ENCODE peak calls at places on chromosomes 3 and 15, in eight cellular contexts. T is choroid plexus epithelial cell, P is transverse colon, J is A549, X is PC-3, H is K562, K is epithelial cell of esophagus, S is heart left ventricle. N is an unnamed sample.
A peak's percentile ranks its signal among the peaks of the same experiment; 100 is the strongest.

GRCh38 chr3:4355401-4356224 is 52.4 kb downstream of the SETMAR start:
- DNase-seq in X (no peak), J (no peak), S (peak; percentile 61), K (no peak), P (no peak), H (no peak), T (no peak), N (no peak)

GRCh38 chr15:31482122-31482922 is 155.7 kb downstream of the KLF13 start:
- DNase-seq in H (no peak), P (no peak), J (no peak), K (no peak), T (no peak), S (no peak), X (no peak), N (no peak)

GRCh38 chr15:27815035-27815434 is 284.1 kb downstream of the OCA2 start:
- DNase-seq in P (no peak), K (no peak), T (no peak), J (no peak), X (no peak), H (no peak), S (no peak), N (no peak)

GRCh38 chr3:56939759-56940323 is 120.6 kb upstream of the SPATA12 start:
- DNase-seq in T (no peak), P (no peak), K (no peak), H (peak; percentile 12), X (no peak), S (no peak), J (no peak), N (no peak)

GRCh38 chr3:112653209-112653871 is 12.4 kb upstream of the CCDC80 start:
- DNase-seq in P (no peak), X (peak; percentile 94), H (no peak), S (peak; percentile 50), T (peak; percentile 97), K (peak; percentile 92), J (peak; percentile 97), N (peak; percentile 98)

GRCh38 chr3:87088984-87089841 is 98.3 kb upstream of the VGLL3 start:
- DNase-seq in T (peak; percentile 83), J (peak; percentile 87), K (peak; percentile 49), H (no peak), P (peak; percentile 37), X (no peak), S (peak; percentile 73), N (peak; percentile 86)

GRCh38 chr3:149900322-149900721 is 70.4 kb downstream of the PFN2 start:
- DNase-seq in S (no peak), P (no peak), K (no peak), H (no peak), X (no peak), J (no peak), T (no peak), N (no peak)

GRCh38 chr3:114519415-114519814 is 225.6 kb downstream of the TIGIT start:
- DNase-seq in T (peak; percentile 92), X (no peak), H (no peak), J (peak; percentile 54), K (peak; percentile 65), S (no peak), P (no peak), N (peak; percentile 74)

GRCh38 chr15:40915106-40915661 is 14.0 kb upstream of the DLL4 start:
- DNase-seq in J (no peak), X (no peak), T (no peak), H (no peak), K (no peak), S (no peak), P (no peak), N (no peak)

GRCh38 chr3:152419748-152420147 is 151.0 kb downstream of the MBNL1 start:
- DNase-seq in J (no peak), H (no peak), T (no peak), K (no peak), P (no peak), X (no peak), S (no peak), N (no peak)

GRCh38 chr3:36512561-36512960 is 132.3 kb downstream of the STAC start:
- DNase-seq in P (no peak), S (no peak), H (no peak), K (no peak), J (no peak), X (no peak), T (no peak), N (peak; percentile 80)

GRCh38 chr3:177193706-177194268 is 3.5 kb downstream of the TBL1XR1 start:
- DNase-seq in T (no peak), K (no peak), X (no peak), S (no peak), J (no peak), H (no peak), P (no peak), N (peak; percentile 42)

GRCh38 chr3:70531063-70531657 is 218.7 kb upstream of the MDFIC2 start:
- DNase-seq in X (peak; percentile 26), T (peak; percentile 70), P (no peak), J (peak; percentile 42), K (peak; percentile 51), S (no peak), H (peak; percentile 22), N (peak; percentile 63)

GRCh38 chr3:11236588-11237461 is 35.4 kb upstream of the ATG7 start:
- DNase-seq in J (peak; percentile 63), T (peak; percentile 65), X (peak; percentile 94), P (peak; percentile 84), K (peak; percentile 83), H (peak; percentile 70), S (peak; percentile 49), N (peak; percentile 73)

GRCh38 chr15:43998607-43999006 is 171.8 kb downstream of the WDR76 start:
- DNase-seq in H (no peak), S (peak; percentile 62), P (peak; percentile 55), J (peak; percentile 16), X (no peak), T (peak; percentile 63), K (peak; percentile 43), N (peak; percentile 96)

GRCh38 chr15:60137711-60138396 is 133.7 kb downstream of the FOXB1 start:
- DNase-seq in H (no peak), J (no peak), P (no peak), T (peak; percentile 27), K (peak; percentile 51), S (no peak), X (peak; percentile 31), N (no peak)

GRCh38 chr3:150760431-150761200 is 2.4 kb downstream of the SIAH2 start:
- DNase-seq in P (no peak), X (no peak), J (no peak), T (no peak), H (no peak), S (no peak), K (no peak), N (no peak)

GRCh38 chr15:56484284-56484683 is 19.3 kb upstream of the MNS1 start:
- DNase-seq in J (no peak), K (no peak), X (no peak), P (no peak), H (no peak), S (no peak), T (no peak), N (no peak)

GRCh38 chr3:123357275-123357674 is 91.6 kb downstream of the ADCY5 start:
- DNase-seq in J (no peak), K (no peak), P (no peak), S (no peak), H (no peak), X (no peak), T (no peak), N (no peak)

GRCh38 chr3:123365450-123366143 is 83.3 kb downstream of the ADCY5 start:
- DNase-seq in H (peak; percentile 56), J (peak; percentile 42), X (peak; percentile 75), P (no peak), T (peak; percentile 37), K (peak; percentile 67), S (no peak), N (no peak)

DNA sequence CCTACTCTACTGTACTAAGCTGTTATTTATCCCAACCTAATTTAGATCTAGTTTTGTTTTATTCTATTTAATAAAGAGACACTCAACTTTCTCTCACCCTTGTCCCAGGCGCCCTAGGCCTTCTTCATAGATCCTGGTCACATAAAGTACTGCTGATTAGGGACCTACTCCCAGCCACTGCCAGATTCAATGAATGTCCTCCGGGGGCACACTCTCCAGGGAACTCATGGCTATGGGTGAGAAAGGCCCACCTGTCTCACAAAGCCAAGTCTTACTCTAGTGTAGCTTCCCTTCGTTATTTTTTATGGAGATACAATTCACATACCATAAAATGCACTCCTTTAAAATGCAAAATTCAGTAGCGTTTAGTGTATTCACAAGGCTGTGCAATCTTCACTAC is 87.9 kb downstream of the ADCY5 start:
- DNase-seq in S (no peak), X (no peak), H (no peak), T (no peak), K (no peak), J (no peak), P (no peak), N (no peak)
- TF ChIP-seq CTCF in S (no peak), X (peak; percentile 10), H (no peak), T (peak; percentile 35), K (no peak), J (no peak), P (no peak), N (no peak)

DNA sequence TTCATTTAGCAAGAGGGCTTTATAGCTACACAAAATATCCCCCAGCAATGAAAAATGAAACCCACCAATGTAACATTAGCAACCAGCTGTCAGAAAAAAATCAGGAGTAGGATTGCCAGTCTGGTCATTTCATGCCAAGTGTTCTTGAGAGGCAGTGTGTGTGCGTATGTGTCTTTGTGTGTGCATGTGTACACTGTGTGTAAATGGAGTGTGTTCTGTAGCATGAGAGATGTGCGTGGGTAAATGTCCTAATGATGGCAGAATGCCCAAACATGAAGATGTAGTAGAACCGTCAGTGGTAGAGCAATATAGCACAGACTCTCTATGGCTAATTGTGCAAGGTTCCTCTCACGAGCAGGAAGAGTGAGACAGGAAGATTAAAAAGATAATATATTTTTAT is 1038.9 kb downstream of the IGSF11 start:
- DNase-seq in P (no peak), X (no peak), H (no peak), K (no peak), S (no peak), T (no peak), J (no peak), N (peak; percentile 12)
- H3K4me3 ChIP-seq in P (no peak overlapping the region), X (no peak overlapping the region), H (no peak overlapping the region), K (no peak overlapping the region), S (no peak overlapping the region), T (no peak overlapping the region), J (peak overlapping the region; percentile 56), N (peak overlapping the region; percentile 91)

GRCh38 chr15:52805351-52806283 is 15.5 kb upstream of the ONECUT1 start:
- DNase-seq in K (no peak), X (no peak), J (no peak), P (no peak), T (no peak), H (no peak), S (no peak), N (no peak)
- TF ChIP-seq CTCF in K (no peak), X (no peak), J (no peak), P (no peak), T (peak; percentile 6), H (peak; percentile 33), S (peak; percentile 10), N (peak; percentile 16)

GRCh38 chr3:174863488-174863887 is 4.4 kb downstream of the NAALADL2 start:
- DNase-seq in J (no peak), P (no peak), H (no peak), X (peak; percentile 97), S (no peak), T (no peak), K (peak; percentile 97), N (no peak)

GRCh38 chr3:174874258-174874657 is 15.1 kb downstream of the NAALADL2 start:
- DNase-seq in T (no peak), S (no peak), H (no peak), J (no peak), P (no peak), K (peak; percentile 24), X (no peak), N (no peak)

GRCh38 chr3:174873832-174874231 is 14.7 kb downstream of the NAALADL2 start:
- DNase-seq in T (no peak), H (no peak), S (no peak), X (no peak), P (no peak), K (no peak), J (no peak), N (no peak)

GRCh38 chr3:174869448-174869847 is 10.3 kb downstream of the NAALADL2 start:
- DNase-seq in X (no peak), P (no peak), K (no peak), J (no peak), T (peak; percentile 39), S (no peak), H (no peak), N (peak; percentile 43)
- H3K4me3 ChIP-seq in X (no peak overlapping the region), P (no peak overlapping the region), K (no peak overlapping the region), J (no peak overlapping the region), T (no peak overlapping the region), S (no peak overlapping the region), H (no peak overlapping the region), N (no peak overlapping the region)

N was measured in fibroblast of the aortic adventitia.